ENCODE peak calls at places on chromosomes 2 and 18, in five cellular contexts. J is HepG2, S is GM12878, R is K562, I is A549. L is an unnamed sample.

GRCh38 chr2:28225472-28225915 is 167.2 kb upstream of the FOSL2 start:
- DNase-seq in R (no peak), I (no peak), S (no peak), J (no peak), L (no peak)

GRCh38 chr2:120316528-120317179 is 29.3 kb upstream of the INHBB start:
- DNase-seq in I (no peak), J (no peak), R (no peak), S (no peak), L (no peak)

GRCh38 chr2:236167297-236168109 is 683 bp downstream of the GBX2 start:
- DNase-seq in I (peak), S (no peak), R (peak), J (no peak), L (peak)

GRCh38 chr2:241128266-241128665 is 21.0 kb downstream of the PASK start:
- DNase-seq in S (no peak), R (no peak), I (no peak), J (no peak), L (no peak)

GRCh38 chr2:33496150-33496549 is 19.7 kb downstream of the RASGRP3 start:
- DNase-seq in I (no peak), S (no peak), R (no peak), J (no peak), L (no peak)

GRCh38 chr18:22524783-22525182 is 107.1 kb upstream of the CTAGE1 start:
- DNase-seq in J (no peak), S (no peak), R (no peak), I (no peak), L (no peak)

GRCh38 chr18:71116535-71116934 is 827.7 kb downstream of the SOCS6 start:
- DNase-seq in S (no peak), R (no peak), I (no peak), J (no peak), L (no peak)

GRCh38 chr18:52995875-52996274 is 655.9 kb downstream of the DCC start:
- DNase-seq in J (no peak), S (no peak), R (no peak), I (no peak), L (no peak)

GRCh38 chr18:22699629-22700028 is 233.5 kb upstream of the RBBP8 start:
- DNase-seq in R (no peak), I (no peak), J (no peak), S (no peak), L (no peak)

GRCh38 chr2:152154462-152154861 is 21.1 kb downstream of the STAM2 start:
- DNase-seq in J (no peak), S (no peak), R (no peak), I (no peak), L (no peak)

GRCh38 chr2:202051499-202052161 is 18.0 kb downstream of the FZD7 start:
- DNase-seq in J (no peak), I (no peak), S (no peak), R (no peak), L (peak)

GRCh38 chr2:128442053-128442751 is 123.5 kb upstream of the HS6ST1 start:
- DNase-seq in R (no peak), I (no peak), J (peak), S (no peak), L (peak)

GRCh38 chr2:71536311-71536710 is 83.0 kb downstream of the DYSF start:
- DNase-seq in S (no peak), J (no peak), I (no peak), R (no peak), L (no peak)

GRCh38 chr2:182240862-182241371 is 185.9 kb downstream of the PDE1A start:
- DNase-seq in R (no peak), I (peak), J (peak), S (peak), L (peak)

GRCh38 chr2:65320042-65320711 is 92.5 kb downstream of the ACTR2 start:
- DNase-seq in I (peak), S (peak), J (peak), R (peak), L (peak)

GRCh38 chr2:67522154-67522553 is 125.0 kb downstream of the ETAA1 start:
- DNase-seq in I (no peak), J (no peak), R (no peak), S (no peak), L (no peak)

GRCh38 chr2:69242651-69243051 is 144.4 kb downstream of the GFPT1 start:
- DNase-seq in J (no peak), I (no peak), R (no peak), S (no peak), L (no peak)

GRCh38 chr2:30695749-30696148 is 111.5 kb downstream of the CAPN13 start:
- DNase-seq in I (no peak), S (no peak), R (no peak), J (no peak), L (no peak)

GRCh38 chr2:160429248-160430000 is 64.2 kb downstream of the RBMS1 start:
- DNase-seq in R (peak), J (peak), S (no peak), I (peak), L (peak)

GRCh38 chr2:188773075-188773474 is 201.1 kb upstream of the COL3A1 start:
- DNase-seq in I (no peak), R (no peak), J (no peak), S (no peak), L (no peak)

GRCh38 chr2:235300368-235301201 is 193.3 kb upstream of the AGAP1 start:
- DNase-seq in J (no peak), R (no peak), I (no peak), S (no peak), L (no peak)

GRCh38 chr2:221676566-221677172 is 104.6 kb upstream of the EPHA4 start:
- DNase-seq in I (no peak), R (no peak), S (no peak), J (no peak), L (no peak)

GRCh38 chr18:3703732-3704176 is 253.8 kb downstream of the TGIF1 start:
- DNase-seq in I (peak), R (peak), S (no peak), J (peak), L (peak)

GRCh38 chr2:231597014-231597611 is 4.4 kb downstream of the TEX44 start:
- DNase-seq in J (no peak), I (no peak), S (peak), R (no peak), L (no peak)

GRCh38 chr2:20428717-20429490 is 18.0 kb upstream of the RHOB start:
- DNase-seq in R (no peak), S (no peak), J (no peak), I (no peak), L (no peak)

GRCh38 chr2:73985318-73986084 is 791 bp downstream of the TET3 start:
- DNase-seq in I (peak), R (peak), J (peak), S (no peak), L (peak)

GRCh38 chr2:30514134-30514860 is 67.3 kb downstream of the LCLAT1 start:
- DNase-seq in J (peak), I (no peak), R (peak), S (no peak), L (peak)

GRCh38 chr2:149058936-149059335 is 20.4 kb downstream of the LYPD6B start:
- DNase-seq in J (no peak), S (no peak), R (no peak), I (no peak), L (no peak)

DNA sequence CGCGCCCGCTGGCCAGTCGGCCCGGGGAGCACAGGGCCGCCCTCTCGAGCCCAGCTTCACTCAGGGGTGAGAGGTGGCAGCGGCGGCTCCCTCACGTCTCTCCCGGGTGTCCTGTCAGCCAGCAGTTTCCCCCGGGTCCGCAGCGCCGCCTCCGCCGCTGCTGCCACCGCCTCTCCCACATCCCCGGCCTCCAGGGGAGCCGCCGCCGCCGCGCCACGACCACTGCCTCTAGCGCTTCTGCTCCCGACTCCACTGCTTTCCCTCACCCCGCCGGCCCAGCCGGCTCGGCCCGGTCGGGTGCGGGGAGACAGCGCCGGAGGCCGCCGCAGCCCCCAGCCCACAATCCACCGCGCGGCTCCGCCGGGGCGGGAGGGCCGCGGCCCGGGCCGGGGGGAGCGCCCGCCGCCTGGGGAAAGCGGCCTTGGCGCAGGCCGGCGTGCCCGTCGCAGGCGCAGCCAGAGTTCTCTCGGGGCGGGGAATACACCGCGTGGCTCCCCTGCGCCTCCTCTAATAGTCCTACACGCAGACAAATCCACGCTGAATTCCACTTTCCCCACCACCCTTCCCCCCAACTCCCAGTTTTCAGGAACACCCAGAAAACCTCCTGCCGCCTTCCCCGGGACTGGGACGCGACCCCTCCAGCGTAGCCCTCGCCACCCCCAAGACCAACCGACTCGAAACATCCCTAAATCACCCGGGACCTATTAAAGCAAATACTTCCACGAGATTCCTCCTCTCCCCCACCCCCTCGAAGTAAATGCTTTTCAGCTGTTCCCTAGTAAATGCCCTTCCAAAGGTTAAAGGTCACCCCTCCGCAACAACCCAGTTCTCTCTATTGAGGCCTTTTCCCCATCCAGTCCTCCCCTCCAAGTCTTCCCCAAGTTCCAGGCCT is at the start of gene VPS54:
- DNase-seq in S (no peak), J (peak), R (peak), I (peak), L (peak)
- TF ChIP-seq CTCF in S (no peak), J (no peak), R (no peak), I (peak), L (no peak)

DNA sequence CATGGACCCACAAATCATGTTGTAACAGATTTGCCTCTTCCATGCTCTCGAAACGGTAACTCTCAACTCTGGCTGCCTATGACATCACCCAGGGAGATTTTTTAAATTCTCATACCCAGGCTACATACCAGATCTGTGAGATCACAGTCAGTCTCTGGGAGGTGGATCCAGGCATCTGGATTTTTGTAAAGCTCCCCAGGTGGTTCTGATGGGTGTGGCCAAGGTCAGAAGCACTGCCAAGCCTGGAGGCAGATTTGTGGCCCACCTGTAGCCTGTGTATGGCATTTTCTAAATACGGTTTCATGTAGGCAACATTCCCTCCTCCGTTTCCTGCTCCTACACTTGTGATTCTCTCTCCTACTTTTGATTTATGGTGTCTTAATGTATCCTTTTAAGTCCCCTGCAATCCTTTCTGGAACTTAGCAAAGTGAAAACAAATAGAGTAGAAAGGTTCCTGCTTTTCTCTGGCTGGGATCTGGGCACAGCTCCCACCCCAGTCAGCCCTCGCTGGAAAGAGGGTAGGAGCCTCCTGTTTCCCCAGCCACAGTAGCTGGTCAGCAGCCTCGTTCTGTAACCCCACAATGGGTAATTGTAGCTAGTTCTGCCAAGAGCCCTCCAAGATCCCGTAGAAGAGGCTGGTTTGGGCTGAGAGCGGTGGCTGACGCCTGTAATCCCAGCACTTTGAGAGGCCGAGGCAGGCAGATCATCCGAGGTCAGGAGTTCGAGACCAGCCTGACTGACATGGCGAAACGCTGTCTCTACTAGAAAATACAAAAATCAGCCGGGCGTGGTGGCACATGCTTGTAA is 96.2 kb downstream of the KLHL29 start:
- DNase-seq in R (no peak), J (peak), S (no peak), I (peak), L (peak)
- TF ChIP-seq JUNB in R (no peak), J (no peak), S (no peak), I (no peak), L (no peak)

DNA sequence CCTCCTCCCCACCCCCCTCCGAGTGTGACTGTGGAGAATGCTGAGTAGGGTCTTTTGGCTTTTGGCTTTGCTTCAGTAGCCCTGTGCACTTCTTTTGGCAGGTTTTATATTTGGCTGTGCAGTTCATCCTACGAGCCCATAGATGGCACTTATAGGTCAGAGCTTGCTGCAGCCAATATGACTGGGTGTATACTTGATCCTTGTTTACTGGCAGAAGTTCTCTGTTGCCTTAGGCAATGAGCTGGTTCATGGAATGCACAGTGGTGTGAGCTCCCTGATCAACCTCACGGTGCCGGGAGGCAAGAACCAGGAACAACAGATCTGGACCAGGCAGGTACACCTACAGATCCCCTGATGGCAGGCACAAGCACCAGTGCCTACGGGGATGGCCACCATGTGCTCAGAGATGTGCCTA is 190.2 kb downstream of the KIAA1328 start:
- DNase-seq in I (peak), S (no peak), R (no peak), J (peak), L (peak)
- TF ChIP-seq CTCF in I (no peak), S (peak), R (no peak), J (peak), L (peak)

DNA sequence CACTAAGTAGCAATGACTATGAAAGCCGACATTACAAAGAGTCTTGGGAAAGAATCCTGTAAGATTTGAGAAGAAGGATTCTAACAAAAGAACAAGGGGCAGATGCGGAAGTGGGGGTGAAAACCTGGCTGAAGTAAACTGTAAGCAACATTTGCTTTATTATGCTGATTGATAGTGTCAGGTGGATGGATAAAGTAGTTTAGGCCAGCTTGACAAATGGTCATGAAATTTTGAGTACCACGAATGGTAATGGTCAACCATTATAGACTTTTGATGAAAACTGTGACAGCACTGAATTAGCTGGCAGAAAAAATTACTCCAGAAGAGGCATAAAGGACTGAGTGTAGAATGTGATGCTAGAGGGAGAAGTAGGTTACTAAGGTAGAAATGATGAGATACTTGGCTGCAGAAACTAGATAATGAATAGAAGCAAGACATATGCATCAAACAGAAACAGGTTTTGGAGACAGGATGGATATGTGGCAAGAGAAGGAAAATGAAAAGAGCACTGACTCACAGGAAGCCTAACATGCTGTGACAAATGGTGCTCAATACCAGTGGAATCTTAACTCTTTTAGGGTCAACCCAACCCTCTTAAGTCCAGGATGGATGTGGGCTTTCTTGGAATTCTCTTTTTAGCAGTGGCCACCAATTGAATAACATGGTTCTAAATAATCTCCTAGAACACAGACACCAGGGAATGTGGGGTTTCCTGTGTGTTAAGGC is 6.8 kb downstream of the THUMPD2 start:
- DNase-seq in J (no peak), R (no peak), S (no peak), I (no peak), L (peak)
- TF ChIP-seq JUNB in J (no peak), R (no peak), S (no peak), I (no peak), L (no peak)

DNA sequence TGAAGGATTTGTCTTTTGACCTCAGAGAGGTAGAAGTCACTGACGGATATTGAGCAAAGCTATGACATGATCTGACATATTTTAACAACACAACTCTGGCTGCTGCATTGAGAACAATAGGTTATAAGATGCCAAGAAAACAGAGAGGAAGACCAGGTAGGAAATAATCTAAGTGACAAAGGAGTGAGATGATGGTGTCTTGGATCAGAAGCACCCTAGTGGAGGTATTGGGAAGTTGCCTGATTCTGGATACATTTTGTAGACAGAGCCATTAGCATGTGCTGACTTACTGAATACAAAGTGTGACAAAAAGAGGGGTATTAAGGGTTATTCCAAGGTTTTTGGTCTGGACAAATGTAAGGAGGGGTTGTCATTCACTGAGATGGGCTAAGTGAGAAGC is 1438.1 kb downstream of the DPP10 start:
- DNase-seq in I (no peak), J (no peak), S (no peak), R (no peak), L (peak)
- TF ChIP-seq CTCF in I (no peak), J (no peak), S (no peak), R (no peak), L (peak)